ENCODE peak calls at places on chromosomes 13 and 19, in four cellular contexts. J is heart left ventricle, A is tibial nerve, H is stomach. T is an unnamed sample. For H3K4me1, the result is how much of the 10 kb centered on the place peaks cover.

GRCh38 chr19:37933965-37934364 is 27.0 kb downstream of the SIPA1L3 start:
- DNase-seq in A (no peak), J (peak), H (peak), T (peak)

GRCh38 chr13:96141032-96141431 is 51.1 kb downstream of the HS6ST3 start:
- DNase-seq in H (no peak), J (no peak), A (no peak), T (no peak)

GRCh38 chr13:36819811-36820140 is 754 bp downstream of the RFXAP start:
- DNase-seq in J (no peak), A (no peak), H (no peak), T (no peak)

GRCh38 chr13:43573787-43574562 is 212.8 kb downstream of the ENOX1 start:
- DNase-seq in J (no peak), A (no peak), H (no peak), T (no peak)

GRCh38 chr19:36420961-36421748 is 2.7 kb upstream of the ZFP82 start:
- DNase-seq in H (no peak), A (no peak), J (peak), T (no peak)

GRCh38 chr13:67440240-67440639 is 210.1 kb upstream of the PCDH9 start:
- DNase-seq in H (no peak), J (no peak), A (no peak), T (no peak)

GRCh38 chr19:18429717-18430416 is 8.1 kb downstream of the ISYNA1 start:
- DNase-seq in H (no peak), J (no peak), A (no peak), T (no peak)

GRCh38 chr19:42281175-42282035 is 12.4 kb downstream of the CIC start:
- DNase-seq in A (peak), J (peak), H (no peak), T (no peak)

GRCh38 chr19:13001502-13002388 is 6.5 kb downstream of the NFIX start:
- DNase-seq in J (peak), A (no peak), H (peak), T (no peak)

GRCh38 chr19:49932041-49932451 is 2.7 kb upstream of the NUP62 start:
- DNase-seq in J (no peak), A (no peak), H (no peak), T (no peak)

GRCh38 chr13:31588331-31588730 is 151.0 kb upstream of the RXFP2 start:
- DNase-seq in A (no peak), H (no peak), J (no peak), T (no peak)

GRCh38 chr13:37791699-37792098 is 77.9 kb downstream of the TRPC4 start:
- DNase-seq in J (no peak), A (no peak), H (no peak), T (no peak)

GRCh38 chr19:10748195-10748923 is 30.5 kb downstream of the DNM2 start:
- DNase-seq in H (no peak), J (no peak), A (no peak), T (no peak)

GRCh38 chr19:18507727-18508440 is 14.0 kb downstream of the ELL start:
- DNase-seq in J (peak), H (no peak), A (no peak), T (no peak)

GRCh38 chr19:10260141-10260584 is 8.1 kb downstream of the MRPL4 start:
- DNase-seq in A (no peak), J (no peak), H (peak), T (no peak)

GRCh38 chr19:6007866-6008265 is 29.9 kb upstream of the RANBP3 start:
- DNase-seq in J (no peak), A (no peak), H (no peak), T (no peak)

GRCh38 chr19:10839071-10840050 is 3.3 kb upstream of the TMED1 start:
- DNase-seq in A (no peak), J (no peak), H (no peak), T (no peak)

GRCh38 chr19:18416778-18417249 is 2.4 kb upstream of the SSBP4 start:
- DNase-seq in H (peak), A (peak), J (peak), T (no peak)

GRCh38 chr19:30842926-30843325 is 470.7 kb downstream of the ZNF536 start:
- DNase-seq in H (no peak), J (no peak), A (no peak), T (no peak)

GRCh38 chr13:97119899-97120745 is 102.0 kb upstream of the MBNL2 start:
- DNase-seq in H (no peak), A (no peak), J (no peak), T (no peak)

DNA sequence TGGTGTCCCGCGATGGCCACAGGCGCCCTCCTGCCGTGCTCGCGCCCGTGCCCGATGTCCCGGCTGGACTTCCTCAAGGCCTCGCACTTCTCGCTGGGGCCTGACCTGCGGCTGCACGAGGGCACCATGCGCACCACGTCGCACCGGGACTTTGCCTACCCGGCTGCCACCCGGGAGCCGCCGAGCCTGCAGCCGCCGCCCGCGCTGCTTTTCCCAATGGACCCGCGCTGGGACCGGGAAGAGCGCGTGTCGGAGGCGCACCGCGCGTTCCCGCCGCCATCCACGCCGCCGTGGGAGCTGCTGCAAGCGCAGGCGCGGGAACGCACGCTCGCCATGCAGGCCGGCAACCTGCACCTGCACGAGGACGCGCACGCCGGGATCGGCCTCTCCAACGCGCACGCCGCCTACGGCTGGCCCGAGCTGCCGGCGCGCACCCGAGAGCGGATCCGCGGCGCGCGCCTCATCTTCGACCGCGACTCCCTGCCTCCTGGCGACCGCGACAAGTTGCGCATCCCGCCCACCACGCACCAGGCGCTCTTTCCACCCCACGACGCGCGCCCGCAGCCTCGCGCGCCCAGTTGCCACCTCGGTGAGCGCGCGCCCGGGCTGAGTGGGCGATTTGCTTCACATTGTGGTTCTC is 12.1 kb upstream of the PEX11G start:
- DNase-seq in A (no peak), J (no peak), H (peak), T (no peak)
- TF ChIP-seq POLR2A in A (no peak), J (no peak), H (no peak), T (no peak)

GRCh38 chr13:32905063-32905863 is 111.0 kb upstream of the KL start:
- DNase-seq in A (no peak), J (no peak), H (no peak), T (no peak)
- H3K4me1 ChIP-seq in A (under half), J (under half), H (under half), T (under half)

DNA sequence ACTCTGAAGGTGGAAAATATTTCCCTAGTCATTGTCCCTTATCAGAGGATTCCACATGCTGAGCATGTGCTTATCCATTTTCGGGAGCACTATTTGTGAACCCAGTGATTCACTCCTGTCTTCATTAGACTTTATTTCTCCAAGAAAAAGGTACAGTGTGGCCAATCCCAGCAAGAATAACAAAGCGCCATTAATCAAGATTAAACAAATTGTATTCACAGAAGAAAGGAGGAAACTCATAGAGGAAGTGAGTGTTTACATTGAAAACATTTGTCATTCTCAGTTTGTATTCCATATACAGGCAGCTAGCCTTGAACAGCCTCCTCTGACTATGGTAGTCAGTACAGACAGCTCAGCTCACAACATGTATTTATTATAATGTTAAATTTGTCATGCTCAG is 1669.9 kb upstream of the SPRY2 start:
- DNase-seq in A (no peak), H (no peak), J (no peak), T (no peak)
- TF ChIP-seq POLR2A in A (no peak), H (no peak), J (no peak), T (no peak)

DNA sequence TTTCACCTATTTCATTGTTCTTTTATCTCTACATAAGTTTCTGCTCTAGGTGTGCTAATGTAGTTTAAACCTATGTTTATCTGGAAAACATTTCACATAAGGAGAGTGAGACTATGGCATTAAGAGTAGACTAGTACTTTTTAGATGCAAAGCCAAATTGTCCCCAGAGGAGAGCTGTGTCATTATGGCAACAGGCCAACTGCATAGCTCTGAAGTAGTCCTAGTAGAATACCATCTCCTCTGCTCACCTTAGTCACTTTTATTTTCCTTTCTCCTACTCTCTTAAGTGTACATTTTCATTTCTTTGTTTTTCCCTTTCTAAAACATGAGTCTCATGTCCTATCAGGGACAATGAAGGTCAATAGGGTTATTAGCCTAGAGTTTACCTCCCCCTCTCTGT is 123.1 kb downstream of the ITGBL1 start:
- DNase-seq in A (no peak), H (no peak), J (no peak), T (no peak)
- H3K4me1 ChIP-seq in A (under half), H (under half), J (under half), T (under half)